ENCODE peak calls at places on chromosomes 5 and 9, in six cellular contexts. B is lung microvascular endothelial cell; M is RPMI7951; E is activated CD4-positive, alpha-beta T cell treated with anti-CD3 and anti-CD28 coated beads for 24 hours; O is posterior cingulate gyrus; P is natural killer cell. Y is an unnamed sample.

GRCh38 chr5:139893873-139894272 is 98.3 kb downstream of the PSD2 start:
- DNase-seq in E (no peak), P (no peak), O (no peak), M (no peak), B (no peak), Y (no peak)

GRCh38 chr9:72633966-72634365 is 112.6 kb downstream of the TMC1 start:
- DNase-seq in M (peak; percentile 73), E (no peak), B (no peak), P (no peak), O (no peak), Y (no peak)

GRCh38 chr9:98502976-98503325 is 205.8 kb downstream of the GABBR2 start:
- DNase-seq in M (peak; percentile 30), P (no peak), O (no peak), E (no peak), B (no peak), Y (no peak)

GRCh38 chr9:98611986-98612505 is 96.7 kb downstream of the GABBR2 start:
- DNase-seq in M (no peak), B (no peak), O (peak; percentile 79), P (no peak), E (no peak), Y (no peak)

GRCh38 chr9:126113756-126114408 is 212.7 kb upstream of the MVB12B start:
- DNase-seq in O (peak; percentile 44), E (no peak), P (no peak), B (no peak), M (no peak), Y (no peak)

GRCh38 chr9:78972303-78973002 is 599.3 kb upstream of the TLE4 start:
- DNase-seq in P (no peak), O (no peak), M (no peak), E (no peak), B (no peak), Y (no peak)

GRCh38 chr9:136385015-136385414 is 11.5 kb upstream of the CARD9 start:
- DNase-seq in M (no peak), B (no peak), P (no peak), E (no peak), O (no peak), Y (no peak)

GRCh38 chr5:129716235-129717030 is 31.5 kb upstream of the MINAR2 start:
- DNase-seq in M (no peak), B (no peak), O (no peak), P (no peak), E (no peak), Y (no peak)

GRCh38 chr9:79209012-79209411 is 362.8 kb upstream of the TLE4 start:
- DNase-seq in B (no peak), O (no peak), P (no peak), E (no peak), M (no peak), Y (no peak)

GRCh38 chr9:38482918-38483592 is 58.8 kb upstream of the IGFBPL1 start:
- DNase-seq in E (no peak), O (no peak), P (no peak), M (no peak), B (no peak), Y (no peak)

GRCh38 chr9:108956627-108957026 is 22.4 kb downstream of the ABITRAM start:
- DNase-seq in E (no peak), O (no peak), B (no peak), M (no peak), P (no peak), Y (no peak)

GRCh38 chr9:126390923-126391322 is 64.3 kb downstream of the MVB12B start:
- DNase-seq in E (no peak), B (no peak), M (no peak), O (peak; percentile 81), P (no peak), Y (no peak)

GRCh38 chr5:91151947-91152346 is 231.2 kb downstream of the ARRDC3 start:
- DNase-seq in B (no peak), M (peak; percentile 73), O (no peak), E (no peak), P (no peak), Y (no peak)

GRCh38 chr9:110257097-110257955 is 1.0 kb upstream of the TXN start:
- DNase-seq in E (no peak), M (no peak), P (no peak), B (peak; percentile 19), O (peak; percentile 81), Y (peak; percentile 32)

GRCh38 chr5:71601222-71602026 is 14.3 kb downstream of the MCCC2 start:
- DNase-seq in B (peak; percentile 93), P (peak; percentile 59), M (peak; percentile 96), O (peak; percentile 52), E (peak; percentile 31), Y (peak; percentile 59)

GRCh38 chr5:124790895-124791732 is 44.7 kb upstream of the ZNF608 start:
- DNase-seq in M (peak; percentile 9), B (no peak), E (no peak), O (no peak), P (no peak), Y (no peak)

GRCh38 chr9:98825414-98825813 is 17.9 kb downstream of the GALNT12 start:
- DNase-seq in O (no peak), M (no peak), E (no peak), B (no peak), P (no peak), Y (no peak)

Y was measured in globus pallidus.